ENCODE peak calls at places on chromosomes 7 and 10, in seven cellular contexts. F is BJ, X is HL-60, Z is H1, P is spleen, D is stomach, K is breast epithelium. O is an unnamed sample. For H3K27me3, the result is how much of the 10 kb centered on the place peaks cover.

GRCh38 chr10:68897336-68897741 is 3.8 kb upstream of the DDX50 start:
- DNase-seq in F (no peak), X (no peak), Z (no peak), P (no peak), D (peak), K (no peak), O (no peak)

GRCh38 chr7:69837387-69838068 is 239.3 kb downstream of the AUTS2 start:
- DNase-seq in F (no peak), X (no peak), Z (peak), P (no peak), D (no peak), K (no peak), O (no peak)

GRCh38 chr7:47787249-47788069 is 160.8 kb downstream of the PKD1L1 start:
- DNase-seq in F (no peak), X (no peak), Z (no peak), P (no peak), D (no peak), K (no peak), O (no peak)

GRCh38 chr7:13920053-13920697 is 69.3 kb downstream of the ETV1 start:
- DNase-seq in F (peak), X (no peak), Z (peak), P (no peak), D (no peak), K (no peak), O (no peak)

GRCh38 chr7:104805449-104806317 is 208.3 kb upstream of the KMT2E start:
- DNase-seq in F (no peak), X (no peak), Z (no peak), P (no peak), D (no peak), K (no peak), O (no peak)

GRCh38 chr7:39919646-39920045 is 30.4 kb upstream of the CDK13 start:
- DNase-seq in F (no peak), X (no peak), Z (no peak), P (no peak), D (no peak), K (no peak), O (no peak)

GRCh38 chr7:25665346-25665745 is 437.1 kb upstream of the NPVF start:
- DNase-seq in F (no peak), X (no peak), Z (no peak), P (no peak), D (no peak), K (no peak), O (peak)

GRCh38 chr10:44310762-44311562 is 73.9 kb downstream of the CXCL12 start:
- DNase-seq in F (no peak), X (peak), Z (peak), P (peak), D (peak), K (peak), O (peak)

GRCh38 chr10:122299423-122300075 is 28.5 kb downstream of the BTBD16 start:
- DNase-seq in F (no peak), X (no peak), Z (no peak), P (no peak), D (no peak), K (no peak), O (no peak)

GRCh38 chr7:34756025-34756437 is 98.0 kb downstream of the NPSR1 start:
- DNase-seq in F (no peak), X (no peak), Z (no peak), P (no peak), D (no peak), K (no peak), O (no peak)

GRCh38 chr10:77648472-77648871 is 10.9 kb upstream of the KCNMA1 start:
- DNase-seq in F (no peak), X (no peak), Z (no peak), P (no peak), D (no peak), K (no peak), O (no peak)

GRCh38 chr7:80131675-80132435 is 2.8 kb upstream of the GNAI1 start:
- DNase-seq in F (no peak), X (no peak), Z (no peak), P (no peak), D (no peak), K (no peak), O (no peak)

DNA sequence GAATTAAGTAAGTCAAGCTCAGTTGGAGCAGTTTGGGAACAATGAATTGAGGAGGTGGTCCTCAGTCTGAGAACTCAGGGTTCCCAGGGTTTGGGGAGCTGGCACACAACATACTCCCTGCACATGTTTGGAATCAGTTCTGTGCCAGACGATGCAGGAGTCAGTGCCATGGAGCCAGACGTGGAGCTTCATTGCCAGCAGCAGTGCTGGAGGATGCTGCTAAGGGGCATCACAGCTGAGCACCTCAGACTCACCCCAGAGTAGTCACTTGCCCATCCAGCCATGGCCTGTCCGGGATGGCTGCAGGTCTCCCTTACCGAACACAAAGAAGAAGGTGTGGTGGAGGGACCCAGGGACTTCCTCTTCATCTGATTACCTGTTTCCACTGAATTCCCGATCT is 7.9 kb downstream of the GIMAP5 start:
- DNase-seq in F (no peak), X (no peak), Z (no peak), P (no peak), D (no peak), K (no peak), O (no peak)
- H3K27me3 ChIP-seq in F (under half), X (under half), Z (under half), P (under half), D (under half), K (under half), O (under half)

DNA sequence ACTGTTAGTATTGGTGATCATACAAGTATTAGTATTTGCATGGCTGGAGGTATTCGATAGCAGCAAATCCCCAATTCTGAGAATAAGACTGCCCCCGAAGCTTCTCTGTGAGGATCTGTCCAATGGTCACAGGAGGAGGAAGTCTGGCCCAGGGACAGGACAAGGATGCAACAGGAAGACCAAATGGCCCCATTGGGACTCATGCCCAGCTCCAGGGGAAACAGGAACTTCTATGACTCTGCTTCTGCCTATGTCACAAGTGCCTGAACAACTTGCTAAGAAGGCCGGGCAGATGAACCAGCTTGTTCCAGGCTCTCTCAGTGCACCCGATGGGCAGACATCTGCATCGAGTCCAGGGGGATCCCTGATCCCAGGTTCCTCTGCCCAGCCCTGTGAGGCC is 172.0 kb upstream of the GRB10 start:
- DNase-seq in F (no peak), X (no peak), Z (no peak), P (no peak), D (no peak), K (no peak), O (no peak)
- H3K27me3 ChIP-seq in F (under half), X (under half), Z (under half), P (under half), D (under half), K (under half), O (under half)

GRCh38 chr10:92696606-92697383 is 7.0 kb downstream of the HHEX start:
- DNase-seq in F (no peak), X (no peak), Z (no peak), P (no peak), D (no peak), K (no peak), O (no peak)

GRCh38 chr10:92697663-92698511 is 8.1 kb downstream of the HHEX start:
- DNase-seq in F (no peak), X (no peak), Z (no peak), P (no peak), D (no peak), K (no peak), O (no peak)

GRCh38 chr10:92699193-92699517 is 9.4 kb downstream of the HHEX start:
- DNase-seq in F (no peak), X (no peak), Z (no peak), P (no peak), D (no peak), K (no peak), O (no peak)

GRCh38 chr10:92702301-92702916 is 12.7 kb downstream of the HHEX start:
- DNase-seq in F (no peak), X (no peak), Z (no peak), P (no peak), D (no peak), K (no peak), O (no peak)

DNA sequence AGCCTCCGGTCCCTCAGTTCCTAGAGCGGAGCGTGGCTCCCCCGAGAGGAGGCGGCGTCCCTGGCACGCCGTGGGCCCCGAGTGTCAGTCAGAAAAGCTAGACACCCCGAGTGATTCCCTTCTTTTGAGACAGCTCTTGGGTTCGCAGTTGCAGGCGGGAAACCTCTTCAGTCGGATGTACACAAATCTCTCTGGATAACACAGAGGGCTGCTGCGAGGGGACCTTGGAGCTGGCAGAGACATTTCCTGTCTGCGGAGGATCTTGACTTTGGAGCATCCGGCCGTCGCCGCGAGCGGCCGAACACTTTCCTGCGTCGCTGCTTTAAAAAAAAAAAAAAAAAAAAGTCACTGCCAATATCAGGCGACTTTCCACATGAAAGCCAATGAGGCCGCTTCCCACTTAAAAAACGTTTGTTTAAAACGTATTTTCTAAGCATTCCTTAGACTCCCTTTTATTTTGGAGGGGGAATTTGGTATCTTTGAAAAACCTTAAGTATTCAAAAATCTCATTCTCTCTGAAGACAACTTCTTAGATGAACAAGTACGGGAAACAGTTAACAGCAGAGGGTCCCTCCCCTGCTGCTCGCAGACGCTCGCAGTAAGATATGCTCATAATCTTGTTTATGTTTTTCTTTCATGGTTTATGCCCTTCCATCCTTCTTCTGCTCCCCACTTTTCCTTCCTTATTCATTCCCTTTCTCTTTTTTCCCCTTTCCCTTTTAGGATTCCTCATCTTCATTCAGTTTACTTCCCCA is 9.9 kb downstream of the HHEX start:
- DNase-seq in F (no peak), X (no peak), Z (no peak), P (peak), D (no peak), K (no peak), O (no peak)
- H3K27me3 ChIP-seq in F (under half), X (under half), Z (under half), P (under half), D (under half), K (under half), O (under half)

GRCh38 chr7:101104193-101104713 is 19.0 kb downstream of the TRIM56 start:
- DNase-seq in F (no peak), X (no peak), Z (no peak), P (no peak), D (no peak), K (no peak), O (no peak)

GRCh38 chr7:101106387-101106786 is 20.5 kb upstream of the SERPINE1 start:
- DNase-seq in F (no peak), X (no peak), Z (no peak), P (no peak), D (no peak), K (no peak), O (no peak)

GRCh38 chr7:101108330-101108857 is 18.5 kb upstream of the SERPINE1 start:
- DNase-seq in F (no peak), X (peak), Z (no peak), P (no peak), D (no peak), K (no peak), O (no peak)

GRCh38 chr7:101100858-101101847 is 15.9 kb downstream of the TRIM56 start:
- DNase-seq in F (no peak), X (no peak), Z (no peak), P (no peak), D (no peak), K (no peak), O (no peak)

DNA sequence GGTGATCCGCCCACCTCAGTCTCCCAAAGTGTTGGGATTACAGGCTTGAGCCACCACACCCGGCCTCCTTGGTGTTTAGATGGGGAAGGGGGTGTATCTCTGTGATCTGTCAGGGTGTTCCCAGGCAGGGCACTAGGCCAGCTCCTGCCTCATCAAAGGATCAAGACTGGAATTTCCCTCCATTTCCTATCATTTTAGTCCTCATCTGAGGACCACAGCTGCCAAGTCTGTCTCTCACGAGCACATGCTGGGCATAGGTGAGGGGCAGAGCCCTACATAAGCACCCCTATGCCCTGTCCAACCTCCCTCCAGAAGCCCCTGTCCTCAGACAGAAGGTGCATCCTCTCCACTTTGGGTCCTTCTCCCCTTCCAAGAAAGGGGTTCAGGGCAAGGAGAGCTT is 19.5 kb downstream of the TRIM56 start:
- DNase-seq in F (no peak), X (no peak), Z (no peak), P (no peak), D (no peak), K (no peak), O (no peak)
- H3K27me3 ChIP-seq in F (under half), X (under half), Z (under half), P (under half), D (under half), K (under half), O (under half)

GRCh38 chr7:156124356-156124755 is 312.1 kb upstream of the SHH start:
- DNase-seq in F (no peak), X (no peak), Z (no peak), P (no peak), D (no peak), K (no peak), O (no peak)
- H3K27me3 ChIP-seq in F (under half), X (under half), Z (under half), P (under half), D (under half), K (under half), O (under half)